ENCODE peak calls at places on chromosome 9, in six cellular contexts. One of them, this sample, is unnamed.

GRCh38 chr9:137308102-137308619 is 6.1 kb upstream of the NRARP start:
- DNase-seq in astrocyte of the spinal cord: no peak
- DNase-seq in GM10248: no peak
- DNase-seq in HTR-8/SVneo: no peak
- DNase-seq in GM12892: no peak
- DNase-seq in hypothalamus: no peak
- DNase-seq in this sample: no peak

GRCh38 chr9:127162567-127163365 is 40.3 kb upstream of the ANGPTL2 start:
- DNase-seq in HTR-8/SVneo: no peak
- DNase-seq in GM10248: no peak
- DNase-seq in GM12892: no peak
- DNase-seq in astrocyte of the spinal cord: no peak
- DNase-seq in hypothalamus: no peak
- DNase-seq in this sample: no peak

GRCh38 chr9:24073237-24073636 is 247.2 kb upstream of the ELAVL2 start:
- DNase-seq in GM12892: no peak
- DNase-seq in HTR-8/SVneo: no peak
- DNase-seq in astrocyte of the spinal cord: no peak
- DNase-seq in hypothalamus: no peak
- DNase-seq in GM10248: no peak
- DNase-seq in this sample: no peak

GRCh38 chr9:69874301-69875060 is 53.9 kb downstream of the CFAP95 start:
- DNase-seq in astrocyte of the spinal cord: peak; percentile 30
- DNase-seq in GM10248: no peak
- DNase-seq in HTR-8/SVneo: no peak
- DNase-seq in GM12892: no peak
- DNase-seq in hypothalamus: no peak
- DNase-seq in this sample: no peak

GRCh38 chr9:136462664-136463063 is 20.2 kb downstream of the SEC16A start:
- DNase-seq in GM10248: no peak
- DNase-seq in HTR-8/SVneo: no peak
- DNase-seq in astrocyte of the spinal cord: no peak
- DNase-seq in GM12892: no peak
- DNase-seq in hypothalamus: no peak
- DNase-seq in this sample: no peak

GRCh38 chr9:13750061-13750460 is 470.6 kb upstream of the MPDZ start:
- DNase-seq in astrocyte of the spinal cord: peak; percentile 97
- DNase-seq in hypothalamus: no peak
- DNase-seq in HTR-8/SVneo: peak; percentile 19
- DNase-seq in GM10248: no peak
- DNase-seq in GM12892: no peak
- DNase-seq in this sample: peak; percentile 99

GRCh38 chr9:16803648-16804047 is 66.8 kb downstream of the BNC2 start:
- DNase-seq in GM10248: no peak
- DNase-seq in astrocyte of the spinal cord: no peak
- DNase-seq in hypothalamus: no peak
- DNase-seq in HTR-8/SVneo: no peak
- DNase-seq in GM12892: no peak
- DNase-seq in this sample: no peak

GRCh38 chr9:4833781-4834560 is 41.2 kb downstream of the RCL1 start:
- DNase-seq in HTR-8/SVneo: no peak
- DNase-seq in astrocyte of the spinal cord: no peak
- DNase-seq in GM12892: no peak
- DNase-seq in GM10248: no peak
- DNase-seq in hypothalamus: no peak
- DNase-seq in this sample: peak; percentile 60

GRCh38 chr9:114681594-114682332 is at the start of gene TEX48:
- DNase-seq in GM10248: peak; percentile 73
- DNase-seq in GM12892: peak; percentile 37
- DNase-seq in astrocyte of the spinal cord: peak; percentile 71
- DNase-seq in HTR-8/SVneo: peak; percentile 51
- DNase-seq in hypothalamus: peak; percentile 24
- DNase-seq in this sample: no peak

GRCh38 chr9:69104830-69105527 is 69.1 kb upstream of the TJP2 start:
- DNase-seq in hypothalamus: no peak
- DNase-seq in GM10248: no peak
- DNase-seq in astrocyte of the spinal cord: no peak
- DNase-seq in HTR-8/SVneo: no peak
- DNase-seq in GM12892: no peak
- DNase-seq in this sample: no peak

GRCh38 chr9:78572266-78572665 is 275.3 kb downstream of the PSAT1 start:
- DNase-seq in astrocyte of the spinal cord: no peak
- DNase-seq in GM12892: no peak
- DNase-seq in GM10248: no peak
- DNase-seq in hypothalamus: no peak
- DNase-seq in HTR-8/SVneo: no peak
- DNase-seq in this sample: no peak

GRCh38 chr9:99127372-99128132 is 22.6 kb downstream of the TGFBR1 start:
- DNase-seq in GM12892: no peak
- DNase-seq in GM10248: no peak
- DNase-seq in astrocyte of the spinal cord: peak; percentile 60
- DNase-seq in HTR-8/SVneo: no peak
- DNase-seq in hypothalamus: no peak
- DNase-seq in this sample: peak; percentile 24

GRCh38 chr9:136328622-136329041 is 1.3 kb downstream of the GPSM1 start:
- DNase-seq in GM10248: no peak
- DNase-seq in HTR-8/SVneo: no peak
- DNase-seq in hypothalamus: no peak
- DNase-seq in astrocyte of the spinal cord: peak; percentile 43
- DNase-seq in GM12892: no peak
- DNase-seq in this sample: no peak

GRCh38 chr9:26175264-26175663 is 497.0 kb upstream of the TUSC1 start:
- DNase-seq in astrocyte of the spinal cord: no peak
- DNase-seq in GM10248: no peak
- DNase-seq in HTR-8/SVneo: peak; percentile 9
- DNase-seq in GM12892: no peak
- DNase-seq in hypothalamus: no peak
- DNase-seq in this sample: no peak

GRCh38 chr9:77946969-77947368 is 84.6 kb downstream of the GNAQ start:
- DNase-seq in astrocyte of the spinal cord: no peak
- DNase-seq in GM12892: no peak
- DNase-seq in HTR-8/SVneo: no peak
- DNase-seq in GM10248: no peak
- DNase-seq in hypothalamus: no peak
- DNase-seq in this sample: no peak

GRCh38 chr9:87343816-87344438 is 153.7 kb upstream of the DAPK1 start:
- DNase-seq in GM12892: no peak
- DNase-seq in hypothalamus: no peak
- DNase-seq in astrocyte of the spinal cord: no peak
- DNase-seq in HTR-8/SVneo: no peak
- DNase-seq in GM10248: no peak
- DNase-seq in this sample: no peak

GRCh38 chr9:79742145-79742820 is 170.5 kb downstream of the TLE4 start:
- DNase-seq in hypothalamus: no peak
- DNase-seq in GM10248: no peak
- DNase-seq in astrocyte of the spinal cord: peak; percentile 36
- DNase-seq in HTR-8/SVneo: no peak
- DNase-seq in GM12892: no peak
- DNase-seq in this sample: no peak

GRCh38 chr9:89440951-89441654 is 56.8 kb downstream of the SEMA4D start:
- DNase-seq in hypothalamus: no peak
- DNase-seq in astrocyte of the spinal cord: no peak
- DNase-seq in GM12892: no peak
- DNase-seq in HTR-8/SVneo: no peak
- DNase-seq in GM10248: no peak
- DNase-seq in this sample: no peak

GRCh38 chr9:32434892-32435291 is 50.4 kb downstream of the ACO1 start:
- DNase-seq in hypothalamus: no peak
- DNase-seq in GM12892: no peak
- DNase-seq in astrocyte of the spinal cord: no peak
- DNase-seq in HTR-8/SVneo: no peak
- DNase-seq in GM10248: no peak
- DNase-seq in this sample: peak; percentile 59

GRCh38 chr9:125747053-125747764 is at the start of gene PBX3:
- DNase-seq in astrocyte of the spinal cord: peak; percentile 39
- DNase-seq in HTR-8/SVneo: no peak
- DNase-seq in hypothalamus: no peak
- DNase-seq in GM12892: peak; percentile 48
- DNase-seq in GM10248: peak; percentile 75
- DNase-seq in this sample: peak; percentile 31